ENCODE peak calls at places on chromosomes 16 and 17, in nine cellular contexts. Y, Z, H, E, S, L, X, T and R are unnamed samples.

GRCh38 chr17:12358477-12358876 is 307.2 kb upstream of the MYOCD start:
- DNase-seq in Y (no peak), Z (no peak), H (no peak), E (no peak), S (no peak), L (no peak), X (no peak), T (no peak), R (no peak)

GRCh38 chr16:29023279-29024278 is 38.7 kb downstream of the LAT start:
- DNase-seq in Y (no peak), Z (no peak), H (no peak), E (no peak), S (no peak), L (no peak), X (no peak), T (no peak), R (no peak)

GRCh38 chr16:57825298-57826039 is 23.2 kb upstream of the KIFC3 start:
- DNase-seq in Y (no peak), Z (no peak), H (no peak), E (no peak), S (no peak), L (no peak), X (no peak), T (no peak), R (no peak)

GRCh38 chr16:88456356-88457292 is 3.5 kb downstream of the ZFPM1 start:
- DNase-seq in Y (peak), Z (no peak), H (no peak), E (no peak), S (peak), L (peak), X (no peak), T (no peak), R (no peak)

GRCh38 chr17:31469959-31470358 is 78.5 kb downstream of the RAB11FIP4 start:
- DNase-seq in Y (no peak), Z (no peak), H (no peak), E (no peak), S (no peak), L (no peak), X (no peak), T (no peak), R (no peak)

GRCh38 chr17:27986805-27987684 is 55.4 kb upstream of the NLK start:
- DNase-seq in Y (no peak), Z (no peak), H (no peak), E (no peak), S (no peak), L (no peak), X (no peak), T (no peak), R (no peak)

GRCh38 chr17:48048321-48049140 is at the start of gene NFE2L1:
- DNase-seq in Y (peak), Z (no peak), H (no peak), E (no peak), S (no peak), L (no peak), X (peak), T (peak), R (no peak)

GRCh38 chr16:31087481-31087880 is 1.3 kb downstream of the PRSS53 start:
- DNase-seq in Y (no peak), Z (no peak), H (no peak), E (no peak), S (no peak), L (no peak), X (no peak), T (no peak), R (no peak)

GRCh38 chr17:78697122-78697845 is 84.8 kb downstream of the CYTH1 start:
- DNase-seq in Y (no peak), Z (no peak), H (no peak), E (no peak), S (no peak), L (no peak), X (no peak), T (no peak), R (no peak)

GRCh38 chr16:88764913-88765349 is 20.1 kb downstream of the PIEZO1 start:
- DNase-seq in Y (no peak), Z (no peak), H (no peak), E (no peak), S (no peak), L (no peak), X (peak), T (no peak), R (no peak)

GRCh38 chr17:80291691-80292487 is 31.2 kb downstream of the RNF213 start:
- DNase-seq in Y (no peak), Z (no peak), H (no peak), E (no peak), S (no peak), L (no peak), X (no peak), T (no peak), R (no peak)

GRCh38 chr17:63564562-63564961 is 14.3 kb downstream of the DCAF7 start:
- DNase-seq in Y (no peak), Z (no peak), H (no peak), E (no peak), S (no peak), L (no peak), X (no peak), T (no peak), R (no peak)

GRCh38 chr16:979859-980594 is 1.5 kb upstream of the SOX8 start:
- DNase-seq in Y (no peak), Z (no peak), H (no peak), E (no peak), S (no peak), L (no peak), X (no peak), T (no peak), R (no peak)

GRCh38 chr17:13079010-13079409 is 61.2 kb upstream of the ELAC2 start:
- DNase-seq in Y (no peak), Z (no peak), H (no peak), E (no peak), S (no peak), L (no peak), X (no peak), T (no peak), R (no peak)

GRCh38 chr16:14164916-14165684 is 94.0 kb downstream of the MRTFB start:
- DNase-seq in Y (no peak), Z (no peak), H (no peak), E (no peak), S (no peak), L (no peak), X (no peak), T (no peak), R (no peak)

GRCh38 chr17:76234354-76234679 is 6.0 kb downstream of the RNF157 start:
- DNase-seq in Y (peak), Z (no peak), H (peak), E (no peak), S (no peak), L (no peak), X (no peak), T (no peak), R (no peak)